ENCODE peak calls at places on chromosome X, in four cellular contexts. S is transverse colon, C is prostate gland, J is suprapubic skin. Y is an unnamed sample. For H3K27me3, the result is how much of the 10 kb centered on the place peaks cover.

GRCh38 chrX:40727599-40728252 is 7.6 kb downstream of the MED14 start:
- DNase-seq in S (no peak), C (no peak), J (no peak), Y (no peak)

GRCh38 chrX:9905288-9905687 is 61.9 kb upstream of the CLDN34 start:
- DNase-seq in S (no peak), C (no peak), J (no peak), Y (no peak)

GRCh38 chrX:8907678-8908077 is 106.5 kb upstream of the FAM9A start:
- DNase-seq in S (no peak), C (no peak), J (no peak), Y (no peak)

GRCh38 chrX:45063319-45064095 is 137.2 kb downstream of the DIPK2B start:
- DNase-seq in S (no peak), C (peak), J (no peak), Y (no peak)

GRCh38 chrX:97806238-97806637 is 922.5 kb downstream of the RPA4 start:
- DNase-seq in S (no peak), C (no peak), J (no peak), Y (no peak)

GRCh38 chrX:97597954-97598353 is 714.2 kb downstream of the RPA4 start:
- DNase-seq in S (no peak), C (no peak), J (no peak), Y (no peak)

GRCh38 chrX:11970935-11971334 is 167.3 kb upstream of the FRMPD4 start:
- DNase-seq in S (no peak), C (no peak), J (no peak), Y (no peak)

GRCh38 chrX:102546818-102547493 is 30.4 kb upstream of the TMSB15A start:
- DNase-seq in S (no peak), C (no peak), J (no peak), Y (no peak)

GRCh38 chrX:149704664-149705063 is 7.2 kb upstream of the MAGEA11 start:
- DNase-seq in S (no peak), C (no peak), J (no peak), Y (no peak)

GRCh38 chrX:69253821-69254220 is 88.6 kb upstream of the PJA1 start:
- DNase-seq in S (no peak), C (no peak), J (no peak), Y (no peak)

GRCh38 chrX:119880552-119881437 is 9.2 kb downstream of the NDUFA1 start:
- DNase-seq in S (peak), C (peak), J (no peak), Y (no peak)

GRCh38 chrX:155534800-155535199 is 76.4 kb upstream of the F8A3 start:
- DNase-seq in S (no peak), C (no peak), J (no peak), Y (no peak)

GRCh38 chrX:54891573-54891972 is 29.1 kb upstream of the TRO start:
- DNase-seq in S (peak), C (peak), J (no peak), Y (no peak)

GRCh38 chrX:48573690-48574269 is 504 bp upstream of the RBM3 start:
- DNase-seq in S (peak), C (no peak), J (peak), Y (peak)

GRCh38 chrX:34918091-34918736 is 24.4 kb upstream of the FAM47B start:
- DNase-seq in S (no peak), C (no peak), J (no peak), Y (no peak)

GRCh38 chrX:23844502-23845138 is 61.6 kb downstream of the SAT1 start:
- DNase-seq in S (peak), C (no peak), J (no peak), Y (no peak)

GRCh38 chrX:3219667-3220066 is 126.8 kb downstream of the MXRA5 start:
- DNase-seq in S (no peak), C (no peak), J (no peak), Y (no peak)

GRCh38 chrX:7272301-7272700 is 124.3 kb upstream of the PUDP start:
- DNase-seq in S (no peak), C (no peak), J (no peak), Y (no peak)

GRCh38 chrX:105220636-105221035 is at the start of gene TEX13A:
- DNase-seq in S (no peak), C (no peak), J (no peak), Y (no peak)

GRCh38 chrX:107565916-107566602 is 62.3 kb upstream of the PRPS1 start:
- DNase-seq in S (no peak), C (no peak), J (no peak), Y (no peak)

GRCh38 chrX:9515973-9516538 is 51.2 kb downstream of the TBL1X start:
- DNase-seq in S (no peak), C (no peak), J (no peak), Y (no peak)

GRCh38 chrX:46903458-46904242 is 8.6 kb upstream of the JADE3 start:
- DNase-seq in S (peak), C (peak), J (peak), Y (peak)

GRCh38 chrX:129144172-129145038 is 378.9 kb downstream of the SMARCA1 start:
- DNase-seq in S (no peak), C (no peak), J (no peak), Y (no peak)

GRCh38 chrX:39855748-39856129 is 242.0 kb downstream of the BCOR start:
- DNase-seq in S (peak), C (no peak), J (no peak), Y (no peak)

GRCh38 chrX:69523314-69523713 is 19.2 kb downstream of the NALF2 start:
- DNase-seq in S (no peak), C (no peak), J (no peak), Y (no peak)

GRCh38 chrX:20796450-20796849 is 529.7 kb upstream of the RPS6KA3 start:
- DNase-seq in S (no peak), C (no peak), J (no peak), Y (no peak)

GRCh38 chrX:12672362-12673106 is 118.7 kb upstream of the PRPS2 start:
- DNase-seq in S (no peak), C (no peak), J (no peak), Y (no peak)

GRCh38 chrX:40439625-40440532 is 140.9 kb upstream of the ATP6AP2 start:
- DNase-seq in S (no peak), C (no peak), J (no peak), Y (no peak)

GRCh38 chrX:113212052-113212451 is 371.4 kb upstream of the AMOT start:
- DNase-seq in S (no peak), C (no peak), J (no peak), Y (no peak)

GRCh38 chrX:136555694-136556093 is 23.7 kb downstream of the VGLL1 start:
- DNase-seq in S (no peak), C (no peak), J (no peak), Y (no peak)

GRCh38 chrX:109709129-109709631 is 23.9 kb downstream of the ACSL4 start:
- DNase-seq in S (no peak), C (no peak), J (no peak), Y (no peak)

GRCh38 chrX:132209527-132209926 is 9.7 kb downstream of the RAP2C start:
- DNase-seq in S (no peak), C (no peak), J (no peak), Y (no peak)

GRCh38 chrX:10519761-10520160 is 100.6 kb downstream of the MID1 start:
- DNase-seq in S (no peak), C (no peak), J (no peak), Y (no peak)

DNA sequence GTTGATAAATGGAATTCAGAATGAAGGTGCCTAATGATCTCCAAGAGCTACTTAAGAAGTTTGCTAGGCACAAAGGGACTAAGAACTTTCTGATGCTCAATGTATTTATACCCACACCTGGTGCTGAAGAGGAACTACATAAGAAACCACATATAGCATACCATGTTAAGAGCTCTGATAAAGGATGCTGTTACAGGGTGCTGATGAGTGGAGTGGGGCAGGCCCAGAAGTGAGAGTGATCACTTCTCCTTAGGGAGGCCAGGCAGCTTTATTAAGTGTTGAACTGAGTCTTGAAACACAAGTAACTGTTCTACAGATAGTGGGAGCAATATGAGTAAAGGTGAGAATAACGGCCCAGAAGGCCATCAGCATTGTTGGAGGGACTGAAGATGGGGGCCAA is 68.3 kb upstream of the CHRDL1 start:
- DNase-seq in S (no peak), C (no peak), J (no peak), Y (no peak)
- H3K27me3 ChIP-seq in S (under half), C (under half), J (under half), Y (under half)

GRCh38 chrX:81121513-81122363 is 80.0 kb downstream of the HMGN5 start:
- DNase-seq in S (peak), C (peak), J (peak), Y (peak)
- TF ChIP-seq POLR2AphosphoS5 in S (peak), C (peak), J (no peak), Y (peak)

GRCh38 chrX:78165425-78165824 is 26.0 kb upstream of the TAF9B start:
- DNase-seq in S (no peak), C (no peak), J (no peak), Y (no peak)
- TF ChIP-seq CTCF in S (no peak), C (no peak), J (no peak), Y (no peak)

GRCh38 chrX:13692771-13693231 is 3.9 kb downstream of the RAB9A start:
- DNase-seq in S (no peak), C (no peak), J (no peak), Y (no peak)
- H3K27me3 ChIP-seq in S (under half), C (under half), J (under half), Y (under half)

Y was measured in sigmoid colon.